ENCODE peak calls at places on chromosomes 1 and 21, in six cellular contexts. U is BJ, G is anterior cingulate cortex, V is uterus, H is AG04450, T is fibroblast of gingiva. P is an unnamed sample.

GRCh38 chr1:220755316-220755715 is 7.2 kb downstream of the MTARC2 start:
- DNase-seq in V (no peak), T (no peak), H (no peak), U (no peak), G (no peak), P (no peak)

GRCh38 chr1:5889462-5889861 is 102.8 kb downstream of the NPHP4 start:
- DNase-seq in H (no peak), V (no peak), T (no peak), G (no peak), U (no peak), P (no peak)

GRCh38 chr1:113903496-113904291 is 905 bp downstream of the AP4B1 start:
- DNase-seq in T (no peak), V (no peak), G (no peak), U (no peak), H (no peak), P (peak; percentile 29)

GRCh38 chr1:11653616-11654570 is at the start of gene FBXO2:
- DNase-seq in T (no peak), H (no peak), U (no peak), V (no peak), G (no peak), P (no peak)

GRCh38 chr1:244164563-244164890 is 113.4 kb downstream of the ZBTB18 start:
- DNase-seq in V (no peak), U (no peak), T (no peak), G (no peak), H (no peak), P (no peak)

GRCh38 chr1:231958448-231958847 is 331.9 kb downstream of the DISC1 start:
- DNase-seq in H (no peak), T (peak; percentile 45), G (no peak), U (peak; percentile 12), V (no peak), P (no peak)

GRCh38 chr21:45439171-45439872 is 34.4 kb downstream of the COL18A1 start:
- DNase-seq in U (peak; percentile 40), V (peak; percentile 85), G (peak; percentile 11), H (peak; percentile 60), T (peak; percentile 86), P (peak; percentile 71)

GRCh38 chr1:223114871-223115270 is 28.2 kb downstream of the TLR5 start:
- DNase-seq in H (no peak), T (no peak), U (no peak), V (peak; percentile 51), G (no peak), P (no peak)

GRCh38 chr1:230303069-230303468 is 123.1 kb downstream of the PGBD5 start:
- DNase-seq in V (no peak), T (no peak), U (no peak), G (no peak), H (no peak), P (no peak)

GRCh38 chr21:15171546-15171945 is 106.7 kb upstream of the NRIP1 start:
- DNase-seq in T (no peak), H (no peak), V (no peak), G (no peak), U (no peak), P (no peak)

GRCh38 chr1:246383217-246383616 is 123.9 kb downstream of the SMYD3 start:
- DNase-seq in V (no peak), U (no peak), H (no peak), G (no peak), T (no peak), P (no peak)

GRCh38 chr1:53783056-53783455 is 44.1 kb upstream of the GLIS1 start:
- DNase-seq in V (no peak), U (no peak), H (no peak), T (no peak), G (no peak), P (no peak)

P was measured in dorsolateral prefrontal cortex.